ENCODE peak calls at places on chromosomes 5 and 9, in eight cellular contexts. N is A673, B is endodermal cell, Z is foreskin fibroblast, C is suprapubic skin, H is transverse colon, S is fibroblast of mammary gland, O is OCI-LY7. F is an unnamed sample.

GRCh38 chr5:126656397-126657007 is 55.8 kb downstream of the PHAX start:
- DNase-seq in N (peak), B (no peak), Z (peak), C (no peak), H (no peak), S (peak), O (peak), F (peak)

GRCh38 chr9:12426198-12426864 is 266.9 kb upstream of the TYRP1 start:
- DNase-seq in N (peak), B (peak), Z (peak), C (no peak), H (no peak), S (peak), O (no peak), F (peak)

GRCh38 chr9:69179037-69179436 is 5.0 kb downstream of the TJP2 start:
- DNase-seq in N (no peak), B (no peak), Z (no peak), C (no peak), H (no peak), S (no peak), O (no peak), F (no peak)

GRCh38 chr9:78167356-78167755 is 68.5 kb upstream of the CEP78 start:
- DNase-seq in N (no peak), B (no peak), Z (no peak), C (no peak), H (peak), S (no peak), O (no peak), F (no peak)

GRCh38 chr9:93819905-93820304 is 135.2 kb downstream of the BARX1 start:
- DNase-seq in N (no peak), B (no peak), Z (no peak), C (no peak), H (no peak), S (no peak), O (no peak), F (no peak)

GRCh38 chr9:79471577-79472543 is 99.9 kb upstream of the TLE4 start:
- DNase-seq in N (peak), B (no peak), Z (peak), C (peak), H (peak), S (peak), O (peak), F (peak)

GRCh38 chr5:15993334-15993733 is 186.3 kb downstream of the MARCHF11 start:
- DNase-seq in N (peak), B (no peak), Z (peak), C (no peak), H (no peak), S (peak), O (no peak), F (no peak)

GRCh38 chr9:111356567-111357244 is 26.7 kb upstream of the OR2K2 start:
- DNase-seq in N (peak), B (no peak), Z (peak), C (no peak), H (no peak), S (peak), O (no peak), F (no peak)

GRCh38 chr9:676780-677458 is 164.6 kb upstream of the DMRT1 start:
- DNase-seq in N (no peak), B (no peak), Z (no peak), C (no peak), H (no peak), S (no peak), O (no peak), F (no peak)
- H3K4me3 ChIP-seq in N (peak), B (no peak), Z (no peak), C (peak), H (no peak), S (no peak), O (no peak), F (no peak)

GRCh38 chr5:158942217-158942616 is 157.5 kb downstream of the EBF1 start:
- DNase-seq in N (no peak), B (no peak), Z (peak), C (no peak), H (no peak), S (peak), O (no peak), F (no peak)
- H3K4me3 ChIP-seq in N (no peak), B (no peak), Z (no peak), C (no peak), H (no peak), S (no peak), O (no peak), F (no peak)

DNA sequence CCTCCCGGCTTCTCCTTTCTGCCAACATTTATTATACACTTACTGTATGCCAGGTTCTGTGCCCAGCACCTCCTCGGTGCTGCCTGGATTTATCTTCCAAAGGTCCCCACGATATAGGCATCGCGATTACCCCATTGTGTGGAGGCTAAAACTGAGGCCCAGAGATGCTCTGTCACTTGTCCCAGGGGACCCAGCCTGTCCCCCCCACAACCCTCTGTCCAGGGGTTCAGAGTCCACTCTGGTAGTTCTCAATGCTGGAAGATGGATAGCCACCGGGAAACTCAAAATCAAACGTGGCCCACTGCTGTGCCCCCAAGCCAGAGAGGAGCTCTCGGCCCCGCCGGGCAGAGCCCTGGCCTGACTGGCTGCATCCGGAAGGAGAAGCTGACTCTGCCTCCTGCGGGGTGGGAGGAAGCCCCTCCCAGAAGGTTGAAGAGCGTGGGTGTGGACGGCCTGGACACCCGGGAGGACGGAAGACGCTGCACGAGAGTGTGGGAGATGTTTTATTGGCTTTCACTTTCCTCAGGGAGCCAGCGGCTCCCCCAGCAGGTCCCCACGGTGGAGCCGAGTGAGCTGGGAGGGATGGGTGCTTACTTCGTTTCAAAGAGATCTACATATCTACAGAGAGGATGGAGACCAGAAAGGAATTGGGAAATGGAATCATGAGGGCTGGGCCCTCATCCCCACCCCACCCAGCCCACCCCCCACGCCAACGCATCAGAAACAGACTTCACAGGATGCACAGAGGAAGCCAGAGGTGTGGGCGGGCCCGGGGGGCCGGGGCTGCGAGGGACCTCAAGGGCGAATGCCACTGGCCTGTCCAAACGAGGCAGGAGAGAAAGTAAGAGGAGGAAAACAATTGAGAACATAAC is 32.4 kb downstream of the FAM163B start:
- DNase-seq in N (no peak), B (no peak), Z (no peak), C (no peak), H (no peak), S (peak), O (no peak), F (no peak)
- H3K4me3 ChIP-seq in N (no peak), B (no peak), Z (no peak), C (no peak), H (no peak), S (no peak), O (no peak), F (no peak)

GRCh38 chr5:3957658-3958057 is 362.0 kb downstream of the IRX1 start:
- DNase-seq in N (no peak), B (no peak), Z (no peak), C (no peak), H (no peak), S (no peak), O (no peak), F (no peak)

GRCh38 chr5:3963662-3964061 is 368.0 kb downstream of the IRX1 start:
- DNase-seq in N (no peak), B (no peak), Z (no peak), C (no peak), H (no peak), S (no peak), O (no peak), F (peak)

GRCh38 chr5:3958389-3958788 is 362.8 kb downstream of the IRX1 start:
- DNase-seq in N (no peak), B (peak), Z (no peak), C (no peak), H (no peak), S (no peak), O (no peak), F (no peak)

GRCh38 chr5:3962113-3962512 is 366.5 kb downstream of the IRX1 start:
- DNase-seq in N (no peak), B (no peak), Z (no peak), C (no peak), H (no peak), S (no peak), O (no peak), F (no peak)
- H3K4me3 ChIP-seq in N (no peak), B (no peak), Z (no peak), C (no peak), H (no peak), S (no peak), O (no peak), F (no peak)

GRCh38 chr9:133701981-133702797 is 36.0 kb downstream of the SARDH start:
- DNase-seq in N (peak), B (no peak), Z (no peak), C (no peak), H (peak), S (no peak), O (peak), F (peak)

GRCh38 chr9:133704711-133705181 is 33.4 kb downstream of the SARDH start:
- DNase-seq in N (no peak), B (no peak), Z (no peak), C (no peak), H (no peak), S (no peak), O (peak), F (no peak)

GRCh38 chr9:133702798-133703570 is 35.2 kb downstream of the SARDH start:
- DNase-seq in N (no peak), B (no peak), Z (no peak), C (no peak), H (no peak), S (no peak), O (peak), F (no peak)

GRCh38 chr9:133705576-133705975 is 32.6 kb downstream of the SARDH start:
- DNase-seq in N (no peak), B (peak), Z (no peak), C (no peak), H (no peak), S (no peak), O (peak), F (no peak)

DNA sequence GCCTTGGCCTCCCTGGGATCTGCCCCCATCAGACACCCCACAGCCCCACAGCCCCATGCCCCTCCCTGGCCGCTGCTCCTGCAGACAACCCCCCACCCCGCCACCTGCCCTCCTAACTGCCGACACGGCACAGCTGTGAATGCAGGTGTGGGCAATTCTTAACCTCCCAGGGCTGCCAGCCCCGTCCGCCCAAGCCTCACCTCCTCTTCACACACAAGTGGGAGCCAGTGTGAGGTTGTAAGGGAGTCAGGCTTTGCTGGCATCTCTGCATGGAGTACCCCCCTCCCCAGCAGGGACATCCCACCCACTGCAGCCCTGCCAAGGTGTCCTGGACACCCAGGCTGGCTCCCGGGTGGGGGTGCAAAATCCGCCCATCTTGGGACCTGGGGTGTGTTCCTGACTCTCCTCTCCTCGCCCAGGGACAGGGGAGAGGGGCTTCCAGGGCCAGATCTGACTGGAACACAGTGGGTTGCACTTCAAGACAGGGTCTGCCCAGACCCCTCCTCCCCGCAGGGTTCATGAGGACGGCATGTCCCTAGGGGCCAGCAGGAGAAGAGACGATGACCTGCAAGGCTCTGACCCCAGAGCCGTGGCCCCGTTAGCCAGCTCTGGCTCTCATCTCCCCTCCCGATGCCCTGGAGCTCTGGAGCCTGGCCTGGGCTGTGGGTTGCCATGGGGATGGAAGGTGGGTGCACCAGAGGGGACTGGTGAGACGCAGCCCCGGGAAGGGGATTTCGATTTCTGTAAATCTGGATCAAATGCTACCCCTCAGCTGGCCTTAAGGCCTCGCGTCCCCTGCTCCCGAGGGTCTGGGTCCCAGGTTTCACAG is 34.4 kb downstream of the SARDH start:
- DNase-seq in N (no peak), B (no peak), Z (no peak), C (no peak), H (no peak), S (no peak), O (peak), F (peak)
- H3K4me3 ChIP-seq in N (no peak), B (no peak), Z (no peak), C (no peak), H (no peak), S (no peak), O (peak), F (peak)

GRCh38 chr5:1887400-1888360 is 5.0 kb upstream of the IRX4 start:
- DNase-seq in N (no peak), B (peak), Z (no peak), C (no peak), H (no peak), S (no peak), O (no peak), F (no peak)

GRCh38 chr5:1884638-1885475 is 2.1 kb upstream of the IRX4 start:
- DNase-seq in N (no peak), B (peak), Z (no peak), C (no peak), H (no peak), S (no peak), O (no peak), F (no peak)

GRCh38 chr5:1885476-1885755 is 2.7 kb upstream of the IRX4 start:
- DNase-seq in N (no peak), B (peak), Z (no peak), C (no peak), H (no peak), S (no peak), O (no peak), F (no peak)

GRCh38 chr5:1886634-1887399 is 4.1 kb upstream of the IRX4 start:
- DNase-seq in N (no peak), B (peak), Z (no peak), C (no peak), H (no peak), S (no peak), O (no peak), F (no peak)

GRCh38 chr5:1885777-1886633 is 3.3 kb upstream of the IRX4 start:
- DNase-seq in N (no peak), B (peak), Z (no peak), C (no peak), H (no peak), S (no peak), O (no peak), F (no peak)
- H3K4me3 ChIP-seq in N (no peak), B (no peak), Z (no peak), C (peak), H (no peak), S (no peak), O (no peak), F (no peak)

GRCh38 chr5:68252678-68253520 is 37.3 kb downstream of the PIK3R1 start:
- DNase-seq in N (peak), B (peak), Z (peak), C (no peak), H (peak), S (peak), O (peak), F (peak)
- H3K4me3 ChIP-seq in N (peak), B (no peak), Z (no peak), C (peak), H (no peak), S (no peak), O (no peak), F (no peak)